ENCODE peak calls at places on chromosome 20, in six cellular contexts. One of them, this sample, is unnamed.

GRCh38 chr20:19811231-19811630 is 53.2 kb downstream of the RIN2 start:
- DNase-seq in H1: no peak
- DNase-seq in trophoblast cell: no peak
- DNase-seq in neuronal stem cell: no peak
- DNase-seq in IMR-90: no peak
- DNase-seq in H9: no peak
- DNase-seq in this sample: no peak

GRCh38 chr20:39909447-39909846 is 779.6 kb downstream of the MAFB start:
- DNase-seq in neuronal stem cell: no peak
- DNase-seq in IMR-90: no peak
- DNase-seq in H1: no peak
- DNase-seq in H9: no peak
- DNase-seq in trophoblast cell: peak
- DNase-seq in this sample: no peak

GRCh38 chr20:25035924-25036323 is 22.0 kb downstream of the ACSS1 start:
- DNase-seq in IMR-90: no peak
- DNase-seq in H1: no peak
- DNase-seq in neuronal stem cell: no peak
- DNase-seq in trophoblast cell: no peak
- DNase-seq in H9: no peak
- DNase-seq in this sample: no peak

GRCh38 chr20:59598625-59599310 is 5.6 kb upstream of the PHACTR3 start:
- DNase-seq in IMR-90: no peak
- DNase-seq in H1: peak
- DNase-seq in H9: peak
- DNase-seq in trophoblast cell: peak
- DNase-seq in neuronal stem cell: peak
- DNase-seq in this sample: no peak

GRCh38 chr20:19710336-19710721 is 47.7 kb upstream of the RIN2 start:
- DNase-seq in H1: no peak
- DNase-seq in IMR-90: no peak
- DNase-seq in neuronal stem cell: no peak
- DNase-seq in trophoblast cell: no peak
- DNase-seq in H9: no peak
- DNase-seq in this sample: no peak

GRCh38 chr20:33474097-33474846 is 15.6 kb upstream of the CBFA2T2 start:
- DNase-seq in H9: no peak
- DNase-seq in neuronal stem cell: no peak
- DNase-seq in IMR-90: no peak
- DNase-seq in trophoblast cell: no peak
- DNase-seq in H1: no peak
- DNase-seq in this sample: no peak

GRCh38 chr20:41228858-41229257 is 88.7 kb downstream of the ZHX3 start:
- DNase-seq in H9: no peak
- DNase-seq in IMR-90: no peak
- DNase-seq in trophoblast cell: no peak
- DNase-seq in H1: no peak
- DNase-seq in neuronal stem cell: no peak
- DNase-seq in this sample: no peak

GRCh38 chr20:37734228-37734980 is 40.6 kb downstream of the CTNNBL1 start:
- DNase-seq in IMR-90: peak
- DNase-seq in trophoblast cell: no peak
- DNase-seq in H1: no peak
- DNase-seq in neuronal stem cell: no peak
- DNase-seq in H9: no peak
- DNase-seq in this sample: peak

GRCh38 chr20:5569021-5569420 is 181.2 kb upstream of the SHLD1 start:
- DNase-seq in trophoblast cell: peak
- DNase-seq in H9: no peak
- DNase-seq in H1: no peak
- DNase-seq in IMR-90: peak
- DNase-seq in neuronal stem cell: no peak
- DNase-seq in this sample: peak

GRCh38 chr20:61817575-61817974 is 248.1 kb downstream of the TAF4 start:
- DNase-seq in H1: no peak
- DNase-seq in IMR-90: no peak
- DNase-seq in neuronal stem cell: no peak
- DNase-seq in trophoblast cell: no peak
- DNase-seq in H9: no peak
- DNase-seq in this sample: no peak

GRCh38 chr20:24502661-24503060 is 33.2 kb downstream of the SYNDIG1 start:
- DNase-seq in IMR-90: no peak
- DNase-seq in H9: no peak
- DNase-seq in H1: no peak
- DNase-seq in trophoblast cell: no peak
- DNase-seq in neuronal stem cell: no peak
- DNase-seq in this sample: no peak

GRCh38 chr20:3694864-3695263 is 13.1 kb upstream of the ADAM33 start:
- DNase-seq in H1: no peak
- DNase-seq in IMR-90: no peak
- DNase-seq in trophoblast cell: no peak
- DNase-seq in H9: no peak
- DNase-seq in neuronal stem cell: no peak
- DNase-seq in this sample: no peak

GRCh38 chr20:38728911-38729642 is 4.8 kb downstream of the SLC32A1 start:
- DNase-seq in neuronal stem cell: no peak
- DNase-seq in IMR-90: no peak
- DNase-seq in trophoblast cell: no peak
- DNase-seq in H1: peak
- DNase-seq in H9: peak
- DNase-seq in this sample: no peak

GRCh38 chr20:845967-846893 is 12.7 kb downstream of the FAM110A start:
- DNase-seq in H9: no peak
- DNase-seq in H1: no peak
- DNase-seq in IMR-90: no peak
- DNase-seq in trophoblast cell: no peak
- DNase-seq in neuronal stem cell: no peak
- DNase-seq in this sample: no peak

GRCh38 chr20:38129893-38130609 is 35.0 kb downstream of the TGM2 start:
- DNase-seq in neuronal stem cell: no peak
- DNase-seq in IMR-90: no peak
- DNase-seq in H1: no peak
- DNase-seq in H9: no peak
- DNase-seq in trophoblast cell: no peak
- DNase-seq in this sample: no peak

GRCh38 chr20:40493071-40493470 is 196.0 kb downstream of the MAFB start:
- DNase-seq in trophoblast cell: no peak
- DNase-seq in neuronal stem cell: no peak
- DNase-seq in H9: no peak
- DNase-seq in IMR-90: peak
- DNase-seq in H1: no peak
- DNase-seq in this sample: peak

GRCh38 chr20:52798124-52798523 is 174.0 kb upstream of the TSHZ2 start:
- DNase-seq in neuronal stem cell: no peak
- DNase-seq in H9: no peak
- DNase-seq in trophoblast cell: no peak
- DNase-seq in H1: no peak
- DNase-seq in IMR-90: no peak
- DNase-seq in this sample: peak

GRCh38 chr20:56991516-56991915 is 274.9 kb downstream of the BMP7 start:
- DNase-seq in H1: no peak
- DNase-seq in trophoblast cell: no peak
- DNase-seq in H9: no peak
- DNase-seq in IMR-90: no peak
- DNase-seq in neuronal stem cell: no peak
- DNase-seq in this sample: no peak

GRCh38 chr20:63775096-63775978 is 35.8 kb downstream of the SLC2A4RG start:
- DNase-seq in H9: peak
- DNase-seq in trophoblast cell: peak
- DNase-seq in neuronal stem cell: peak
- DNase-seq in IMR-90: peak
- DNase-seq in H1: peak
- DNase-seq in this sample: peak

GRCh38 chr20:21693322-21693721 is 12.1 kb upstream of the PAX1 start:
- DNase-seq in IMR-90: no peak
- DNase-seq in H9: peak
- DNase-seq in trophoblast cell: peak
- DNase-seq in neuronal stem cell: no peak
- DNase-seq in H1: peak
- DNase-seq in this sample: no peak

GRCh38 chr20:19397676-19398075 is 185.2 kb downstream of the SLC24A3 start:
- DNase-seq in IMR-90: no peak
- DNase-seq in trophoblast cell: no peak
- DNase-seq in neuronal stem cell: no peak
- DNase-seq in H9: no peak
- DNase-seq in H1: no peak
- DNase-seq in this sample: no peak

GRCh38 chr20:10074513-10074912 is 39.7 kb downstream of the ANKEF1 start:
- DNase-seq in neuronal stem cell: no peak
- DNase-seq in H9: no peak
- DNase-seq in trophoblast cell: peak
- DNase-seq in H1: no peak
- DNase-seq in IMR-90: peak
- DNase-seq in this sample: peak

GRCh38 chr20:32112862-32113261 is 3.3 kb downstream of the TM9SF4 start:
- DNase-seq in trophoblast cell: peak
- DNase-seq in IMR-90: no peak
- DNase-seq in neuronal stem cell: no peak
- DNase-seq in H1: no peak
- DNase-seq in H9: no peak
- DNase-seq in this sample: no peak

DNA sequence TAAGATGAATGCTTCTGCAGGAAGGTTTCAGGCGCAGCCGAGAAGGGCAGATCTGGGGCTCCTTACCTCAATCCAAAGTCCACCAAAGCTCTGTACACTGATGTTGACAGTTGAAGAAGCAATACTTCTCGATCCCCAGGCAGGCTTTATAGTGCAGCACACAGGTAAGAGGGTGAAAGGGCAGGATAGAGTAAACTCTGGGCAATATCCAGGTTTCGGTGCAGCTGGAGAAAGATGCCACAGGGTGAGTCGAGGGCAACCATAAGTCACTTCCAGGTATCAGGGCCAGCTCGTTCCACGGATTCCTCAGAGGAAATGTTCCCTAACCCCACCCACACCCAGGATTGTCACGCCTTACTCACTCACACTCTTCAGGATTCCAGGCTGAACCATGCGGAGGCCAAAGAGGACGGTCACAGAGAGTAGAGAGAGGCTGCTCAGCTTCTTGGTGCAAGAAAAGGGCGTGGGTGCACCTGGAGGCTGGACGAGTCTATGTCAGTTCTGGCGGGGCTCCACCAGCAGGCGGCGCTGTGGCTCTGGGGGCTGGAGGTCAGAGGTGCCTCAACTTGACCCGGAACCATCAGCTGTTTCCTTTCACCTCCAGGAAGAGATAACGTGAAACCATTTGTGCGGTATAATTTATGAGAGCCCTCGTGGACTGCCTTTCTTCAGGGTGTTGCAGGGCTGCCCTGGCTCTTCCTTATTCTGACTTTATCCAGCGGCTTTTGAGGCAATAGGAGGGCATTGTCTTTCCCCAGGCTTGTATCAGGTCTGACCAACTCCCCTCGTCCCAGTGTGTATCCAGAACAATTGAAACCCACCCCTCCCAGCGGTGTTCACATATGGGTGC is 14.4 kb upstream of the WFDC12 start:
- DNase-seq in neuronal stem cell: peak
- DNase-seq in trophoblast cell: peak
- DNase-seq in H1: peak
- DNase-seq in H9: peak
- DNase-seq in IMR-90: no peak
- DNase-seq in this sample: no peak
- H2AFZ ChIP-seq in neuronal stem cell: peak
- H2AFZ ChIP-seq in trophoblast cell: no peak
- H2AFZ ChIP-seq in H1: peak
- H2AFZ ChIP-seq in H9: peak
- H2AFZ ChIP-seq in IMR-90: no peak
- H2AFZ ChIP-seq in this sample: no peak

GRCh38 chr20:51022227-51022802 is 592 bp downstream of the KCNG1 start:
- DNase-seq in H1: no peak
- DNase-seq in H9: no peak
- DNase-seq in IMR-90: no peak
- DNase-seq in trophoblast cell: no peak
- DNase-seq in neuronal stem cell: no peak
- DNase-seq in this sample: no peak

GRCh38 chr20:51022803-51023616 is at the start of gene KCNG1:
- DNase-seq in H1: peak
- DNase-seq in trophoblast cell: peak
- DNase-seq in neuronal stem cell: peak
- DNase-seq in H9: peak
- DNase-seq in IMR-90: peak
- DNase-seq in this sample: peak

GRCh38 chr20:51024761-51025160 is 1.9 kb upstream of the KCNG1 start:
- DNase-seq in H9: no peak
- DNase-seq in H1: no peak
- DNase-seq in IMR-90: no peak
- DNase-seq in trophoblast cell: no peak
- DNase-seq in neuronal stem cell: no peak
- DNase-seq in this sample: no peak

GRCh38 chr20:51021067-51022025 is 1.6 kb downstream of the KCNG1 start:
- DNase-seq in H1: peak
- DNase-seq in trophoblast cell: no peak
- DNase-seq in H9: no peak
- DNase-seq in neuronal stem cell: no peak
- DNase-seq in IMR-90: peak
- DNase-seq in this sample: no peak

GRCh38 chr20:51023617-51024155 is 779 bp upstream of the KCNG1 start:
- DNase-seq in neuronal stem cell: no peak
- DNase-seq in trophoblast cell: no peak
- DNase-seq in H1: peak
- DNase-seq in IMR-90: no peak
- DNase-seq in H9: no peak
- DNase-seq in this sample: no peak
- H3K4ac ChIP-seq in neuronal stem cell: peak
- H3K4ac ChIP-seq in trophoblast cell: no peak
- H3K4ac ChIP-seq in H1: no peak
- H3K4ac ChIP-seq in IMR-90: no peak
- H3K4ac ChIP-seq in H9: no peak
- H3K4ac ChIP-seq in this sample: peak

GRCh38 chr20:43949248-43949647 is 34.6 kb downstream of the TOX2 start:
- DNase-seq in H1: no peak
- DNase-seq in trophoblast cell: no peak
- DNase-seq in IMR-90: no peak
- DNase-seq in neuronal stem cell: no peak
- DNase-seq in H9: no peak
- DNase-seq in this sample: no peak
- H3K9ac ChIP-seq in H1: no peak
- H3K9ac ChIP-seq in trophoblast cell: no peak
- H3K9ac ChIP-seq in IMR-90: no peak
- H3K9ac ChIP-seq in neuronal stem cell: no peak
- H3K9ac ChIP-seq in H9: no peak
- H3K9ac ChIP-seq in this sample: no peak

GRCh38 chr20:54069501-54069971 is 858 bp downstream of the BCAS1 start:
- DNase-seq in trophoblast cell: peak
- DNase-seq in IMR-90: no peak
- DNase-seq in H1: peak
- DNase-seq in H9: peak
- DNase-seq in neuronal stem cell: no peak
- DNase-seq in this sample: no peak

GRCh38 chr20:54065601-54066038 is 4.8 kb downstream of the BCAS1 start:
- DNase-seq in trophoblast cell: no peak
- DNase-seq in neuronal stem cell: no peak
- DNase-seq in IMR-90: no peak
- DNase-seq in H9: no peak
- DNase-seq in H1: no peak
- DNase-seq in this sample: no peak

GRCh38 chr20:54068495-54068894 is 1.9 kb downstream of the BCAS1 start:
- DNase-seq in H1: peak
- DNase-seq in H9: no peak
- DNase-seq in IMR-90: no peak
- DNase-seq in neuronal stem cell: no peak
- DNase-seq in trophoblast cell: no peak
- DNase-seq in this sample: no peak

GRCh38 chr20:54068966-54069365 is 1.4 kb downstream of the BCAS1 start:
- DNase-seq in H9: no peak
- DNase-seq in trophoblast cell: no peak
- DNase-seq in H1: no peak
- DNase-seq in IMR-90: no peak
- DNase-seq in neuronal stem cell: no peak
- DNase-seq in this sample: no peak

GRCh38 chr20:54067606-54068174 is 2.7 kb downstream of the BCAS1 start:
- DNase-seq in IMR-90: no peak
- DNase-seq in H1: no peak
- DNase-seq in H9: peak
- DNase-seq in trophoblast cell: peak
- DNase-seq in neuronal stem cell: no peak
- DNase-seq in this sample: no peak
- H2AFZ ChIP-seq in IMR-90: no peak
- H2AFZ ChIP-seq in H1: peak
- H2AFZ ChIP-seq in H9: no peak
- H2AFZ ChIP-seq in trophoblast cell: no peak
- H2AFZ ChIP-seq in neuronal stem cell: no peak
- H2AFZ ChIP-seq in this sample: no peak

This sample was measured in mesenchymal stem cell.